ENCODE peak calls at places on chromosomes 2 and 18, in eight cellular contexts. C is AG04449; B is mesothelial cell of epicardium; I is body of pancreas; Z is keratinocyte; V is CD8-positive, alpha-beta T cell; L is astrocyte of the cerebellum; S is type B pancreatic cell. A is an unnamed sample.

GRCh38 chr2:81495556-81495955 is 1191.0 kb upstream of the LRRTM1 start:
- DNase-seq in C (no peak), B (no peak), I (no peak), Z (no peak), V (no peak), L (no peak), S (no peak), A (no peak)

GRCh38 chr2:23414876-23415275 is 29.9 kb downstream of the KLHL29 start:
- DNase-seq in C (no peak), B (no peak), I (no peak), Z (no peak), V (no peak), L (no peak), S (peak), A (no peak)

GRCh38 chr2:189088566-189089225 is 90.9 kb downstream of the COL5A2 start:
- DNase-seq in C (no peak), B (no peak), I (no peak), Z (no peak), V (no peak), L (no peak), S (no peak), A (no peak)

GRCh38 chr2:44362207-44363015 is 664 bp downstream of the CAMKMT start:
- DNase-seq in C (no peak), B (peak), I (peak), Z (no peak), V (peak), L (peak), S (no peak), A (no peak)

GRCh38 chr2:211085056-211085680 is 528.8 kb downstream of the CPS1 start:
- DNase-seq in C (no peak), B (no peak), I (peak), Z (no peak), V (no peak), L (peak), S (no peak), A (no peak)

GRCh38 chr2:30266051-30266621 is 34.8 kb downstream of the LBH start:
- DNase-seq in C (no peak), B (no peak), I (peak), Z (no peak), V (peak), L (no peak), S (no peak), A (no peak)

GRCh38 chr2:219294356-219295351 is 14.5 kb downstream of the PTPRN start:
- DNase-seq in C (no peak), B (peak), I (peak), Z (peak), V (peak), L (peak), S (peak), A (no peak)

GRCh38 chr2:47269316-47270232 is 114.5 kb upstream of the STPG4 start:
- DNase-seq in C (peak), B (no peak), I (peak), Z (peak), V (no peak), L (peak), S (no peak), A (no peak)

GRCh38 chr2:215423928-215424540 is 11.8 kb downstream of the FN1 start:
- DNase-seq in C (no peak), B (no peak), I (no peak), Z (no peak), V (no peak), L (no peak), S (no peak), A (no peak)

GRCh38 chr18:10085405-10085804 is 171.6 kb downstream of the VAPA start:
- DNase-seq in C (no peak), B (no peak), I (no peak), Z (no peak), V (no peak), L (no peak), S (no peak), A (no peak)

GRCh38 chr18:44887227-44887631 is 206.5 kb downstream of the SETBP1 start:
- DNase-seq in C (peak), B (no peak), I (peak), Z (peak), V (no peak), L (no peak), S (no peak), A (no peak)

GRCh38 chr2:235170016-235170415 is 218.2 kb downstream of the SH3BP4 start:
- DNase-seq in C (peak), B (no peak), I (no peak), Z (no peak), V (no peak), L (no peak), S (no peak), A (no peak)

GRCh38 chr2:215880970-215881369 is 132.4 kb downstream of the MREG start:
- DNase-seq in C (no peak), B (no peak), I (no peak), Z (no peak), V (no peak), L (no peak), S (no peak), A (no peak)

GRCh38 chr2:106094101-106094860 is 99.8 kb downstream of the UXS1 start:
- DNase-seq in C (no peak), B (no peak), I (no peak), Z (no peak), V (peak), L (no peak), S (no peak), A (no peak)

DNA sequence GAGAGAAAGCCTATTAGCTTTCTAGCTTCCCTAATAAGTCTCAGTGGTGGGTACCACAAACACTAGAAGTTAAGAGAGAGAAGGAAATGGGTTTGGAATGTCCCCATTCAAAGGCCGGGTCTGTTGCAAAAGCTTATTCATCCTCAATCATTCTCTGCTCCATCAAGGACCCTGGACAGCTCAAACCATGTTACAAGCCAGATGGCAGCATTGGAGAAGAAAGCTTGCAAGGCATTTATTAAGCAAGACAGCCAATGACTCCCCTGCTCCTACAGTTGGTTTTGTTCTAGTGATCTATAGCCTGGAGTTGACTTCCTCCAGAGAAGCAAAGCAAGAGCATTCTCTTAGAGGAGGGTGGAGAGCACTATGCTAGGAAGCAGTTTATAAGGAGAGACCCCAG is 86.9 kb upstream of the LMAN1 start:
- DNase-seq in C (no peak), B (no peak), I (no peak), Z (no peak), V (no peak), L (peak), S (no peak), A (no peak)
- TF ChIP-seq CTCF in C (no peak), B (no peak), I (no peak), Z (no peak), V (no peak), L (no peak), S (no peak), A (peak)

DNA sequence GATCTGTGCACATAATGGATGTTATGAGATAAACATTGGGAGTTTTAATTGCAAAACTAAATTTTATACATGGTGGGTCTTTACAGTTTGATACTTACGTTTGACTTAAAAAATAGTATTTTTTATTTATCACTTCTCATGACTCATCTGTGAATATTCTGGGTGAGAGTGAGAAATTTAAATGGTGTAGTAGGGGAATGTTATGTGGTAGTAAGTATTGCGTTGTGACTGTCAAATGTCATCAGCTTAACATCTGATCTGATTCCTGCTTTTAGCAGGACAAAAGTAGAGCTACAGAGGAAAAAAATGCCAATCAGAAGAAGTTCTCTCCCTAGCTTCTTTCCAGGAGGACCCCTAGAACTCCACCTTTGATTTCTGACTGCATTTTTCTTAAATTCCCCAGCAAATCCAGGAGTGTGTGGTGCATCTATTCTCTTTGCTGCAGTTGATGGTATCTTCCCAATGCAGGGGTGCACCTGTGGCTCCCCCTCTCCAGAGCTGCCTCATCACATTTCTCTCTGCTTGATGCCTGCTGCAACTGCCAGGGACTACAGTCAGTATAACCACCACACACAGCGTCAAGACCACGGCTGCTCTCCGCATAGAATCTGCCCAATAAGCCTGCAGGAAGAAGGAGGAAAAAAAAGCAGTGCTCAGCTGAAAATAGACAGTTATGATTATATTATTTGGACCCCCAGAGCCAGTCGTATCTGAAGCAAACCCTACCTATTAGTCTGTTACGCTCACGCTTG is 151.3 kb upstream of the THUMPD2 start:
- DNase-seq in C (no peak), B (no peak), I (no peak), Z (no peak), V (no peak), L (no peak), S (no peak), A (no peak)
- TF ChIP-seq CTCF in C (no peak), B (no peak), I (no peak), Z (no peak), V (no peak), L (no peak), S (no peak), A (no peak)

GRCh38 chr2:16217271-16217670 is 276.9 kb downstream of the MYCN start:
- DNase-seq in C (no peak), B (no peak), I (no peak), Z (no peak), V (no peak), L (no peak), S (no peak), A (no peak)

GRCh38 chr2:16216555-16216938 is 276.2 kb downstream of the MYCN start:
- DNase-seq in C (no peak), B (no peak), I (no peak), Z (no peak), V (no peak), L (no peak), S (no peak), A (no peak)

GRCh38 chr2:16219292-16219975 is 279.1 kb downstream of the MYCN start:
- DNase-seq in C (no peak), B (no peak), I (no peak), Z (no peak), V (no peak), L (no peak), S (no peak), A (no peak)

GRCh38 chr2:16218161-16218560 is 277.8 kb downstream of the MYCN start:
- DNase-seq in C (no peak), B (no peak), I (no peak), Z (no peak), V (no peak), L (no peak), S (no peak), A (no peak)

GRCh38 chr2:16218651-16219050 is 278.3 kb downstream of the MYCN start:
- DNase-seq in C (no peak), B (no peak), I (peak), Z (no peak), V (no peak), L (no peak), S (no peak), A (no peak)
- TF ChIP-seq CTCF in C (no peak), B (no peak), I (peak), Z (peak), V (no peak), L (no peak), S (peak), A (peak)

GRCh38 chr2:98487101-98487805 is 42.6 kb downstream of the INPP4A start:
- DNase-seq in C (no peak), B (no peak), I (no peak), Z (no peak), V (no peak), L (no peak), S (no peak), A (no peak)

GRCh38 chr2:98488252-98488651 is 43.6 kb downstream of the INPP4A start:
- DNase-seq in C (no peak), B (no peak), I (no peak), Z (no peak), V (no peak), L (no peak), S (no peak), A (no peak)

GRCh38 chr2:98486374-98486981 is 41.8 kb downstream of the INPP4A start:
- DNase-seq in C (no peak), B (no peak), I (no peak), Z (no peak), V (no peak), L (no peak), S (no peak), A (peak)

GRCh38 chr2:98485453-98485755 is 40.7 kb downstream of the INPP4A start:
- DNase-seq in C (no peak), B (no peak), I (no peak), Z (no peak), V (no peak), L (no peak), S (no peak), A (no peak)

DNA sequence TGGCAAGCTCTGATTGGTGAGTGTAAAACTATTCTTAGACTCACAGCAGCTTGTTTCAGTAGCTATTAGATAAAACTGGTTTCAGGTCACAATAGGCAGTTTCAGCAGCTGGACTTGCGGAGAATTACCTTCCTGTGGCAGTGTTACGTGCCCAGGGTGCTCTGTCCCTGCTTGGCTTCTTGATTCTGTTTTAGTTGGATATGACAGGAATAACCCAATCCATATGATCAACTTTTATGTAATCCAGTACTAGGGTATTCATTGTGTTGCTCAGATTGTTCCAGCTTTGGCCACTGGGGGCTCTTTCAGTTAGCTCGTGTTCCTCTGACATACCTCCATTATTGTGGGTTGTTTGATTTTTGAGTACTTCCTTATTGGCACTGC is 43.1 kb downstream of the INPP4A start:
- DNase-seq in C (no peak), B (no peak), I (peak), Z (no peak), V (peak), L (no peak), S (no peak), A (no peak)
- TF ChIP-seq CTCF in C (peak), B (peak), I (peak), Z (peak), V (peak), L (peak), S (peak), A (peak)

DNA sequence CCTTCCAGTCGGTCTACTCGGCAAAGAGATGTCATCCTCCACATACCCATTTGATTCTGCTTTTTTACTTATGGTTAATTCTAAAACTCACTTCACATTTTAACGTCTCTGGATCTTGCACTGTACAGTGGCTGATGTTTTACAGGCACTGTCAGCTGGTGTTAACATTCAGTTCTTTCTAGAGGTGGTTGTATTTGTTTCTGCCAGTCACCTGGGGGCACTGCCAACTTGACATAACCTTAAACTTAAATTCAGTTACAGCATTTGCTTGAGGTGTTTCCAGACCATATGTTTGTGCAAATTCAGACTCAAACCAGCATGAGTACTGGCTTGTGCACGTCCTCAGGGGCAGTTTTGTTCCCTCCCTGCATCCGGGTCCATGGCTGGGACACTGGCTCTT is 5.3 kb upstream of the TMEM185B start:
- DNase-seq in C (no peak), B (no peak), I (no peak), Z (no peak), V (no peak), L (no peak), S (no peak), A (no peak)
- TF ChIP-seq CTCF in C (no peak), B (no peak), I (no peak), Z (peak), V (no peak), L (no peak), S (no peak), A (peak)

DNA sequence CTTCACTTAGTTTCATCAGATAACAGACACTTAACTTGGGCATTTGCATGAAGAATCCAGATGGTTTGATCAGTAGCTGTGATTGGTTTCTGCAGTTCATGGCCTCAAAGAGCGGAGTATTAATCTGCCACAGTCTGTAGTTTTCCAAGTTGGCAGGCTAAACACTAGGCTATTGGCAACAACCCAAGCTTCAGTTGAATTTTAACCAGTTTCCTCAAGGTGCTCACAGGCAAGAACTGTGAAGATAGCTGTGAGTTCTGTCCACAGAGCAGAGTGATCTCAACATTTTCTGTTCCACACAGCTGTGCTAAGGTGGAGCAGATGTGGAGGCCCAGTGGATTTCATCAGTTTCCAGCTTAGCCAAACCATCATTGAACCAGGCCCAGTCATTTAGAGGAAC is 469.5 kb upstream of the LINC00305 start:
- DNase-seq in C (no peak), B (no peak), I (peak), Z (no peak), V (no peak), L (no peak), S (no peak), A (no peak)
- TF ChIP-seq CTCF in C (no peak), B (no peak), I (no peak), Z (no peak), V (no peak), L (no peak), S (no peak), A (no peak)

DNA sequence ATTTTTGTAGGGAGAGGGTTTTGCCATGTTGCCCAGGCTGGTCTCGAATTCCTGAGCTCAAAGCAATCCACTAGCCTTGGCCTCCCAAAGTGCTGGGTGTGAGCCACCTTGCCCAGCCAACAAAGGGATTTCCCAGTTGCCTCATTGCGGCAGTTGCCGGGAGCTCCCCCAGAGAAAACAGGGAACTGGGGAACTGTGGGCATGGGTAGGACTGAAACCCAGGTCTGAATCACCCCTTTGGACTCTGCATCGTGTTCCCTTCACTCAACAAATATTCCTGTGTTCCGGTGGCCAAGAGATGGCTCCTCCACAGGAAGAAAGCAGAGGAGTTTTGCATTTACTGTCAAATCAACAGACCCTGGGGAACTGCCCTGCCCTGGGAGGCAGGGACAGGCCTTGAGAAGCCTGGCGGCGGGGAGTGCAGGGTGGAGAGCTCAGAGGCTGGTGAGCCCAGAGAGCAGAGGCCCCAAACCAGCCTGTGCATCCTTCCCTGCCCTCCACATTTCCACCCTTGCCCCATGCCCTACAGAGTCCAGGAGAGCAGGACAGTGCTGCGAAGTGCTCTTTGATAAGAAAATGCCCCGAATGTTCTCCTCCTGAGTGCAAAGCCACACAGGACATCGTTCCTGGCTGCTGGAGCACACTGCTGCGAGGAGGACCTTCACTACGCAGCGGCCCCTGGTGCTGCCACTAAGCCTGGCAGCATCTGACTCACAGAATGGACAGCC is 24.9 kb downstream of the MYO7B start:
- DNase-seq in C (no peak), B (no peak), I (no peak), Z (no peak), V (no peak), L (no peak), S (no peak), A (peak)
- TF ChIP-seq CTCF in C (peak), B (no peak), I (no peak), Z (no peak), V (no peak), L (peak), S (no peak), A (peak)

GRCh38 chr18:13987956-13988355 is 72.6 kb upstream of the MC2R start:
- DNase-seq in C (no peak), B (no peak), I (no peak), Z (no peak), V (no peak), L (no peak), S (no peak), A (no peak)

GRCh38 chr18:13983506-13983905 is 68.2 kb upstream of the MC2R start:
- DNase-seq in C (no peak), B (no peak), I (no peak), Z (no peak), V (no peak), L (no peak), S (no peak), A (no peak)

GRCh38 chr18:13984080-13984479 is 68.7 kb upstream of the MC2R start:
- DNase-seq in C (no peak), B (no peak), I (no peak), Z (no peak), V (no peak), L (no peak), S (no peak), A (no peak)

DNA sequence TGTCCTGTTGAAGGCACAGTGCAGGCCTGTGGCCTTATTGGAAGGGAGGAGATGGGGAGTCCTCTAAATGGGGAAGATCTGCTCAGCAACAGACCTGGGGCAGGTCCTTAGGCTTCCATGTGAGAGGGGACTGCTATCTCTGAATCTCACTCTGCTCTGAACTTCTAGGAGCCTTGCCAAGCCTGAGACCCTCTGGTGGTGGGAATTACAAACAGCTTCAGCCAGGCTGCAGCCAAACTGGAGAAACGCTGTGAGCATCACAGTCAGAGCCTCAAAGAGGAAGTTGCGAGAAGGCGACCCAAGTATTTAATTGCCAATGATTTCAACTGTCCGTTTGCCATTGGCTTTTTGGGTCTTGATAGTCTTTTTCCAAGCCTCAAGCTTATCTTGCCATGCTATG is 66.8 kb upstream of the MC2R start:
- DNase-seq in C (no peak), B (no peak), I (no peak), Z (no peak), V (no peak), L (no peak), S (no peak), A (no peak)
- TF ChIP-seq CTCF in C (no peak), B (no peak), I (no peak), Z (no peak), V (no peak), L (no peak), S (no peak), A (no peak)

A was measured in chondrocyte.